ENCODE peak calls at places on chromosomes 13 and 19, in four cellular contexts. B is K562, K is GM12878, D is H1. J is an unnamed sample.

GRCh38 chr13:44759222-44759721 is 183.1 kb upstream of the TSC22D1 start:
- DNase-seq in K (no peak), B (no peak), D (no peak), J (no peak)

GRCh38 chr13:45628094-45628493 is 12.6 kb upstream of the ERICH6B start:
- DNase-seq in D (no peak), B (no peak), K (no peak), J (no peak)

GRCh38 chr13:110197041-110197440 is 109.9 kb downstream of the COL4A1 start:
- DNase-seq in K (no peak), B (no peak), D (no peak), J (peak; percentile 57)

GRCh38 chr19:40322951-40323615 is 25.1 kb downstream of the C19orf47 start:
- DNase-seq in K (no peak), B (no peak), D (no peak), J (no peak)

GRCh38 chr19:22595918-22596341 is 38.2 kb upstream of the ZNF492 start:
- DNase-seq in D (no peak), B (peak; percentile 43), K (no peak), J (no peak)

GRCh38 chr13:35836476-35836875 is 294.7 kb downstream of the DCLK1 start:
- DNase-seq in B (no peak), K (no peak), D (no peak), J (no peak)

GRCh38 chr19:38034153-38034835 is 127.3 kb downstream of the SIPA1L3 start:
- DNase-seq in K (no peak), B (no peak), D (no peak), J (peak; percentile 62)

GRCh38 chr13:51928231-51928630 is 66.5 kb downstream of the CCDC70 start:
- DNase-seq in D (no peak), B (no peak), K (no peak), J (no peak)

GRCh38 chr19:28437390-28438346 is 775.3 kb downstream of the UQCRFS1 start:
- DNase-seq in B (no peak), D (peak; percentile 11), K (no peak), J (no peak)

GRCh38 chr13:93903909-93904308 is 575.6 kb downstream of the DCT start:
- DNase-seq in D (no peak), K (no peak), B (no peak), J (peak; percentile 83)

GRCh38 chr13:24982333-24982999 is 113.5 kb upstream of the PABPC3 start:
- DNase-seq in K (no peak), D (no peak), B (no peak), J (no peak)

GRCh38 chr19:40231544-40232424 is 5.3 kb upstream of the CCNP start:
- DNase-seq in B (peak; percentile 75), D (no peak), K (no peak), J (no peak)

DNA sequence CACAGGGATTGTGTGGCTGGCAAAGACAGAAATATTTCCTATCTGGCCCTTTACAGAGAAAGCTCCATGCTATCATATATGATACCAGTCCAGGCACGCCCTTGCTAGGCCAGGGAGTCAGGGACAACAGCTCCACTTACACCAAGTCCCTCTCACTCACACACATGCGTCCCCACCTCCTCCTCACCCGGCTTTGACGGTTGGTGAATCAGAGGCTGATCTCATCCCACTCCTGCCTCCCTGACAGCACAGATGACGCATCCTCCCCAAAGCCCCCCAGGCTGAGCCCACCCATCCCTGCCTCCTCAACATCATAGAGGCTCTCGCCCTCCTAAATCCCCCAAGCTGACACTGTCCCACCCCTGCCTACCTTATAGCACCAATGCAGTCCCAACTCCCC is 62.7 kb downstream of the F2RL3 start:
- DNase-seq in D (peak; percentile 20), K (no peak), B (no peak), J (peak; percentile 8)
- TF ChIP-seq RFX5 in D (no peak), K (no peak), B (no peak), J (no peak)

GRCh38 chr13:112601351-112601750 is 13.4 kb upstream of the TUBGCP3 start:
- DNase-seq in B (no peak), K (no peak), D (no peak), J (no peak)

GRCh38 chr13:112608212-112608611 is 20.3 kb upstream of the TUBGCP3 start:
- DNase-seq in B (no peak), D (no peak), K (no peak), J (no peak)

GRCh38 chr13:112606125-112607001 is 18.4 kb upstream of the TUBGCP3 start:
- DNase-seq in B (peak; percentile 90), K (no peak), D (peak; percentile 98), J (peak; percentile 78)

GRCh38 chr13:112603641-112604220 is 15.8 kb upstream of the TUBGCP3 start:
- DNase-seq in K (no peak), D (no peak), B (no peak), J (peak; percentile 31)

DNA sequence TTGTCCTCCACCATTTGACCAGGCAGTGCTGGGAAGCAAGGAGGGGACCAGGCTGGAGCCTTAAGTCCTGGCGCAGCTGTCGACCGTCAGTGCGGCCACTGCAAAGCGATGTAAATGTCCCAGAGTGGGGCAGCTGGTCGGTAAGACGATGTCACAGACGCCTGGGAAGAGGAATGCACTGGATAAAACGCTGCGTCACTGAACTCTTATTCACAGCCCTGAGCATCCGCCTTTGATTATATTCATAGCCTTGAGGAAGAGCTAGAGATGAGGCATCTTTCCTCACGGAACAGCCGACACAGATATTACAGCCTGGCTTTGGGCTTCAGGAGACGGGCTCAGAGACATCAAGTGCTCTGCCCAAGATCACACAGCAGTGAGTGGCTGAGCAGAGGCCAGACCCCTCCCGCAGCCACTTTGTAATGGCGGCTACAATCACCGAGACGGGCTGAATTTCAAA is 17.6 kb upstream of the TUBGCP3 start:
- DNase-seq in D (no peak), B (no peak), K (no peak), J (no peak)
- TF ChIP-seq CHD1 in D (no peak), B (no peak), K (no peak), J (no peak)

DNA sequence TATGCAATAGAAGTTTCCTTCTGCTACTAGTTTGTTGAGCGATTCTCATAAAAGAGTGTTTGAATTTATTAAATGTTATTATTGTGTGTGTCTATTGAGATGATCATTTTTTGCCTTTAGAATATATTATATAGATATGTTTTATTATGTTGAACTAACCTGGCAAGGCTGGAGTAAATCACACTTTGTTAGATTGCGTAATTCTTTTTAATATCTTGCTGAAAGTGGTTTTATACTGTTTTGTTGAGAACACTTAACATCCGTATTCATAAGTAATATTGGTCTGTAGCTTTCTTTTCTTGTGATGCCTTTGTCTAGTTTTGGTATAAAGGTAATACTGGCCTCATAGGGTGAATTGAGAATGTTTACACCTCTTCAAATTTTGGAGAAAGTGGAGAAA is 574.3 kb upstream of the PCDH20 start:
- DNase-seq in D (no peak), K (no peak), B (no peak), J (no peak)
- TF ChIP-seq RFX5 in D (no peak), K (no peak), B (no peak), J (no peak)

GRCh38 chr19:2661615-2662014 is 40.9 kb downstream of the GNG7 start:
- DNase-seq in D (no peak), B (no peak), K (no peak), J (no peak)
- TF ChIP-seq CHD1 in D (no peak), B (no peak), K (no peak), J (no peak)

GRCh38 chr13:103102482-103102881 is 36.3 kb upstream of the SLC10A2 start:
- DNase-seq in K (no peak), B (no peak), D (no peak), J (no peak)

GRCh38 chr13:103101500-103101899 is 35.3 kb upstream of the SLC10A2 start:
- DNase-seq in D (no peak), K (no peak), B (no peak), J (no peak)

GRCh38 chr13:103101902-103102301 is 35.7 kb upstream of the SLC10A2 start:
- DNase-seq in B (no peak), D (no peak), K (no peak), J (no peak)

GRCh38 chr13:103100795-103101194 is 34.6 kb upstream of the SLC10A2 start:
- DNase-seq in B (no peak), K (no peak), D (no peak), J (no peak)

DNA sequence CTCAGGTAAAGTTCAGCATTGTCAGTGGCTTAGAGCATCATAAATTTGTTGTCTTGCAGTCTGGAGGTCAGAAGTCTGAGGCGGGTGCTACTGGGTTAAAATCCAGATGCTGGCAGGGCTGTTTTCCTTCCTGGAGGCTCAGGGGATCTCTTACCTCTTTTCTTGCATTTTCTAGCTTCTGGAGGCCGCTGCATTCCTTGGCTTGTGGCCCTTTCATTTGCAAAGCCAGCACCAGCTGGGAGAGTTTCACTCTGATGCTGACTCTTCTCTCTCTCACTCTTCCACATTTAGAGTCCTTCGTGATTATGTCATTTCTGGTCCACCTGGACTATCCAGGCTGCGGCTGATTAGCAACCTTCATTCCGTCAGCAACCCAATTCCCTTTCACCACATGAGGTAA is 38.1 kb upstream of the SLC10A2 start:
- DNase-seq in K (no peak), D (peak; percentile 51), B (no peak), J (no peak)
- TF ChIP-seq RFX5 in K (no peak), D (no peak), B (no peak), J (no peak)

GRCh38 chr19:2045501-2046045 is 5.5 kb downstream of the MKNK2 start:
- DNase-seq in B (peak; percentile 15), D (peak; percentile 43), K (no peak), J (no peak)
- TF ChIP-seq CHD1 in B (no peak), D (no peak), K (no peak), J (no peak)

GRCh38 chr13:113879017-113879416 is 15.1 kb upstream of the GAS6 start:
- DNase-seq in D (no peak), B (no peak), K (no peak), J (no peak)
- TF ChIP-seq RFX5 in D (no peak), B (no peak), K (no peak), J (no peak)